ENCODE peak calls at places on chromosomes 12 and 14, in seven cellular contexts. I is mesenchymal stem cell, T is neuronal stem cell, Z is IMR-90, F is H1, N is H9, E is mesendoderm. W is an unnamed sample.

GRCh38 chr14:64388533-64389243 is 535 bp downstream of the MTHFD1 start:
- DNase-seq in I (peak), T (no peak), Z (peak), F (no peak), N (no peak), E (peak), W (peak)

GRCh38 chr14:60165547-60165876 is 314 bp upstream of the DHRS7 start:
- DNase-seq in I (no peak), T (no peak), Z (no peak), F (no peak), N (no peak), E (no peak), W (no peak)

GRCh38 chr12:54616933-54617535 is 17.7 kb downstream of the LACRT start:
- DNase-seq in I (no peak), T (no peak), Z (no peak), F (no peak), N (peak), E (no peak), W (no peak)

GRCh38 chr14:95319312-95320075 is at the start of gene CLMN:
- DNase-seq in I (peak), T (peak), Z (peak), F (peak), N (peak), E (peak), W (peak)

GRCh38 chr12:45518516-45519235 is 210.8 kb upstream of the ARID2 start:
- DNase-seq in I (no peak), T (no peak), Z (no peak), F (no peak), N (no peak), E (no peak), W (no peak)

GRCh38 chr12:113961921-113962710 is 4.0 kb downstream of the RBM19 start:
- DNase-seq in I (peak), T (no peak), Z (peak), F (no peak), N (no peak), E (no peak), W (peak)

GRCh38 chr14:100147181-100147631 is 12.2 kb downstream of the DEGS2 start:
- DNase-seq in I (no peak), T (no peak), Z (no peak), F (no peak), N (no peak), E (no peak), W (no peak)

GRCh38 chr12:108629824-108630476 is 3.7 kb downstream of the SELPLG start:
- DNase-seq in I (peak), T (no peak), Z (peak), F (no peak), N (no peak), E (peak), W (peak)

GRCh38 chr12:96392397-96392796 is 7.8 kb downstream of the CDK17 start:
- DNase-seq in I (no peak), T (no peak), Z (no peak), F (no peak), N (no peak), E (no peak), W (peak)

GRCh38 chr14:23307146-23307447 is 464 bp downstream of the BCL2L2 start:
- DNase-seq in I (no peak), T (no peak), Z (no peak), F (no peak), N (no peak), E (no peak), W (no peak)

GRCh38 chr12:9750276-9751203 is 10.2 kb downstream of the CD69 start:
- DNase-seq in I (peak), T (peak), Z (peak), F (no peak), N (peak), E (peak), W (peak)

GRCh38 chr12:46209914-46210834 is 58.7 kb downstream of the SLC38A1 start:
- DNase-seq in I (no peak), T (no peak), Z (no peak), F (no peak), N (no peak), E (peak), W (no peak)

GRCh38 chr14:52351191-52351560 is 37.1 kb downstream of the PTGER2 start:
- DNase-seq in I (peak), T (no peak), Z (peak), F (no peak), N (no peak), E (peak), W (no peak)

GRCh38 chr12:122079038-122079531 is 529 bp downstream of the MLXIP start:
- DNase-seq in I (no peak), T (no peak), Z (no peak), F (peak), N (peak), E (peak), W (no peak)

GRCh38 chr12:59444932-59445331 is 150.9 kb upstream of the SLC16A7 start:
- DNase-seq in I (no peak), T (no peak), Z (peak), F (no peak), N (no peak), E (peak), W (no peak)

GRCh38 chr12:79183003-79183402 is 318.4 kb downstream of the SYT1 start:
- DNase-seq in I (no peak), T (no peak), Z (peak), F (no peak), N (no peak), E (no peak), W (no peak)

GRCh38 chr14:104001003-104001402 is 58.7 kb upstream of the RD3L start:
- DNase-seq in I (no peak), T (peak), Z (no peak), F (no peak), N (no peak), E (peak), W (no peak)

GRCh38 chr12:125271850-125272249 is 206.6 kb downstream of the AACS start:
- DNase-seq in I (no peak), T (no peak), Z (no peak), F (no peak), N (no peak), E (peak), W (no peak)

GRCh38 chr12:117142094-117142493 is 42.9 kb upstream of the TESC start:
- DNase-seq in I (no peak), T (no peak), Z (no peak), F (no peak), N (no peak), E (no peak), W (no peak)

GRCh38 chr14:82854851-82855250 is 1321.2 kb upstream of the SEL1L start:
- DNase-seq in I (peak), T (peak), Z (no peak), F (no peak), N (no peak), E (peak), W (no peak)

GRCh38 chr12:53498235-53498630 is 1.0 kb downstream of the MAP3K12 start:
- DNase-seq in I (no peak), T (no peak), Z (no peak), F (no peak), N (no peak), E (no peak), W (no peak)

DNA sequence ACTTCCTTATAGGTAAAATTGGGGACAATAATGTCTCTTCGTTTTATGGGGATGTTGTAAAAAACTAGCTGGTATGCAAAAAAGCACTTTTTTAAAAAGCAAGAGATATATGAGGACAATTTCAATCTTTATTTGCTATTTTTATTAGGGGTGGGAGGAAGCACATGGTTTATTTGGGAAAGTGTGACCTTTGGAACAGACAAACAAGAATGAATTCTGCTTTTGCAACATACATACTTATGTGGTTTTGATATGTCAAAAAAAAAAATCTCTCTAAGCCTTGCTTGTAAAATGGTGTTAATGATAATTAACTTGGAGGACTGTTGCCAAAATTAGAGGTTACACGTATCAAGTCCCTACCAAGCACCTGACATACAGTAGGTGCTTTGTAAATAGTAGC is 4.6 kb upstream of the SUSD6 start:
- DNase-seq in I (no peak), T (no peak), Z (no peak), F (no peak), N (no peak), E (no peak), W (no peak)
- H3K27ac ChIP-seq in I (no peak), T (peak), Z (no peak), F (no peak), N (no peak), E (no peak), W (no peak)

GRCh38 chr12:39573971-39574370 is 45.6 kb downstream of the ABCD2 start:
- DNase-seq in I (no peak), T (no peak), Z (no peak), F (no peak), N (no peak), E (no peak), W (no peak)

GRCh38 chr12:39574378-39574777 is 45.2 kb downstream of the ABCD2 start:
- DNase-seq in I (no peak), T (peak), Z (no peak), F (no peak), N (no peak), E (peak), W (no peak)

GRCh38 chr12:39574785-39575497 is 44.7 kb downstream of the ABCD2 start:
- DNase-seq in I (peak), T (no peak), Z (no peak), F (no peak), N (no peak), E (no peak), W (no peak)

GRCh38 chr12:39572551-39572950 is 47.1 kb downstream of the ABCD2 start:
- DNase-seq in I (no peak), T (no peak), Z (no peak), F (no peak), N (no peak), E (no peak), W (no peak)

DNA sequence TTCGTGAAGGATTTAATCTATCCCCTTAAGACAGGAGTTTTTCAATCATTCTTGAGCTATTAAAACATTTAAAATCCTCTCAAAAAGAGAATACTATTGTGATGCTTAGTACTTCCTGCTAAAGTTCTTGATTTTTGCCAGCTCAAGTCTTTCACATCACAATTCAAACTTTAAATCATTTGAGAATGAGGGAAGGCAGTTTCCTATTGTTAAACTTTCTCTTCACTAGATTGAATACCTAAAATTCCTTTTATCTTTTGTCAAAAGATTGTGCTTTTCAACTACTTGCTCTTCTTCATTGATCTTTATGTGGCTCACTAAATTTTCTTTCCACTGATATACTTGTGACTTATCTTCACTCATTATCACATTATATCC is 44.1 kb downstream of the ABCD2 start:
- DNase-seq in I (no peak), T (no peak), Z (no peak), F (no peak), N (no peak), E (no peak), W (no peak)
- H3K18ac ChIP-seq in I (no peak), T (no peak), Z (no peak), F (no peak), N (no peak), E (no peak), W (no peak)

GRCh38 chr12:15646586-15646985 is 142.6 kb downstream of the EPS8 start:
- DNase-seq in I (no peak), T (no peak), Z (peak), F (no peak), N (no peak), E (no peak), W (no peak)
- H3K9ac ChIP-seq in I (no peak), T (no peak), Z (no peak), F (no peak), N (no peak), E (no peak), W (no peak)

GRCh38 chr14:61603736-61604135 is 91.6 kb upstream of the HIF1A start:
- DNase-seq in I (no peak), T (no peak), Z (peak), F (no peak), N (no peak), E (no peak), W (no peak)

GRCh38 chr14:61598980-61599379 is 96.3 kb upstream of the HIF1A start:
- DNase-seq in I (no peak), T (no peak), Z (no peak), F (no peak), N (no peak), E (no peak), W (no peak)

GRCh38 chr14:61599959-61600358 is 95.4 kb upstream of the HIF1A start:
- DNase-seq in I (no peak), T (no peak), Z (no peak), F (no peak), N (no peak), E (no peak), W (no peak)

GRCh38 chr14:61601923-61602732 is 93.2 kb upstream of the HIF1A start:
- DNase-seq in I (no peak), T (no peak), Z (no peak), F (no peak), N (no peak), E (peak), W (no peak)

GRCh38 chr14:61602733-61603077 is 92.6 kb upstream of the HIF1A start:
- DNase-seq in I (no peak), T (no peak), Z (no peak), F (no peak), N (no peak), E (peak), W (peak)
- H3K27ac ChIP-seq in I (peak), T (no peak), Z (no peak), F (no peak), N (no peak), E (peak), W (peak)

GRCh38 chr12:77166711-77167110 is 101.3 kb upstream of the E2F7 start:
- DNase-seq in I (no peak), T (no peak), Z (no peak), F (no peak), N (no peak), E (no peak), W (no peak)
- H3K18ac ChIP-seq in I (no peak), T (no peak), Z (no peak), F (no peak), N (no peak), E (no peak), W (no peak)

DNA sequence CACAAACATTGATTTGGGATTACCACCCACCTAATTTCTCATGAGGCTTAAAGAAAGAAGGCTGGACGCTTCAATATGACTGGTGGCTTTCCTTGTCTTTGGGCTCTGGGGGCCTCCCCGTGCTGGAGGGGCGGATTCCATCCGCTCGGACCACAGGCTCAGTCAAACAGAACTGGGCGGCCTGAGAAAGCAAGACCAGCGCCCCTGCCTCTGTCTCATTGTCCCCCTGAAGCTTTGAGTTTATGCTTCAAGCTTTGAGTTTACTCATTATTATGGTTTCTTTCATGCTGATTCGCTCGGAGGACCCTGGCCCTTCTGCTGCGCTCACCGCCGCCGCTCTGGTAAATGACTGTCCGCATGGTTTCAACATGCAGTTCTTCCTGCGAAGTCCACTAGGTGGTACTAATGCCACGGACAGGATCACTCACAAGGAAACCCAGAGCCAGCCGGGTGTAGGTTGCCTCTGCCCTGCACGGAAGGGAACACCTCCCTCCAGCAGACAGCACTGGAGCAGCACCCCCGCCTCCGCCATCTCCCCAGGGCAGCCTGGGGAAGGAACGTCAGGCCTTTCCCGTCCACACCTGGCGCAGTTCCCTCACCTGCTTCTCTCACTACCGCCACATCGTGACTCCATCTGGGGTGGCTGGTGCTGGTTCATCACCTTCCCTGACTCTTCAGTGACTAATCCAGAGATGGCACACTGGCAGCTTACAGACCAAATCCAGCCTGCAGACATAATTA is 13.2 kb upstream of the TIGAR start:
- DNase-seq in I (peak), T (peak), Z (peak), F (peak), N (peak), E (peak), W (peak)
- H3K9ac ChIP-seq in I (peak), T (peak), Z (no peak), F (no peak), N (no peak), E (peak), W (no peak)

W was measured in trophoblast cell.